ENCODE peak calls at places on chromosomes 12 and 14, in five cellular contexts. E is activated CD8-positive, alpha-beta memory T cell treated with anti-CD3 and anti-CD28 coated beads, Interleukin-2, amount 10 ng/mL, durations not matched to agents 7 days and 5 days; K is naive thymus-derived CD4-positive, alpha-beta T cell; V is CD4-positive, alpha-beta T cell; L is Right ventricle myocardium inferior. U is an unnamed sample.

GRCh38 chr14:75307700-75308379 is 29.2 kb downstream of the FOS start:
- ATAC-seq in E (peak), K (peak), V (peak), L (peak), U (peak)

GRCh38 chr14:32428149-32428548 is 99.1 kb downstream of the AKAP6 start:
- ATAC-seq in E (no peak), K (no peak), V (no peak), L (peak), U (no peak)

GRCh38 chr12:49279706-49280159 is 14.9 kb downstream of the TUBA1C start:
- ATAC-seq in E (no peak), K (no peak), V (no peak), L (no peak), U (no peak)

GRCh38 chr14:74848768-74849167 is 27.2 kb downstream of the PROX2 start:
- ATAC-seq in E (no peak), K (no peak), V (no peak), L (no peak), U (no peak)

GRCh38 chr14:97178781-97179180 is 381.6 kb downstream of the VRK1 start:
- ATAC-seq in E (peak), K (no peak), V (no peak), L (no peak), U (peak)

GRCh38 chr14:73255693-73256225 is 18.5 kb downstream of the PAPLN start:
- ATAC-seq in E (peak), K (no peak), V (no peak), L (no peak), U (no peak)

GRCh38 chr12:18355429-18355828 is 94.1 kb downstream of the PIK3C2G start:
- ATAC-seq in E (no peak), K (no peak), V (no peak), L (no peak), U (no peak)

GRCh38 chr12:58358369-58358768 is 417.0 kb downstream of the ATP23 start:
- ATAC-seq in E (no peak), K (no peak), V (no peak), L (no peak), U (no peak)

GRCh38 chr14:53605562-53605961 is 351.1 kb downstream of the BMP4 start:
- ATAC-seq in E (no peak), K (no peak), V (no peak), L (no peak), U (no peak)

GRCh38 chr14:64213853-64214570 is 80.2 kb downstream of the ESR2 start:
- ATAC-seq in E (no peak), K (no peak), V (no peak), L (no peak), U (no peak)

GRCh38 chr12:42496886-42497285 is 92.7 kb downstream of the PRICKLE1 start:
- ATAC-seq in E (no peak), K (no peak), V (no peak), L (no peak), U (no peak)

GRCh38 chr14:47585447-47585846 is 90.0 kb downstream of the MDGA2 start:
- ATAC-seq in E (no peak), K (no peak), V (no peak), L (no peak), U (no peak)

GRCh38 chr14:49959822-49960408 is 67.0 kb downstream of the ARF6 start:
- ATAC-seq in E (no peak), K (peak), V (peak), L (no peak), U (no peak)

GRCh38 chr14:64114166-64114565 is 180.0 kb downstream of the ESR2 start:
- ATAC-seq in E (no peak), K (no peak), V (no peak), L (no peak), U (no peak)

GRCh38 chr14:99759546-99759925 is 33.7 kb upstream of the EML1 start:
- ATAC-seq in E (no peak), K (no peak), V (no peak), L (peak), U (no peak)

GRCh38 chr14:62428429-62429203 is 616.6 kb downstream of the KCNH5 start:
- ATAC-seq in E (no peak), K (no peak), V (no peak), L (no peak), U (no peak)

GRCh38 chr14:29671034-29671433 is 256.6 kb downstream of the PRKD1 start:
- ATAC-seq in E (no peak), K (no peak), V (no peak), L (no peak), U (no peak)

GRCh38 chr12:65800928-65801327 is 23.4 kb upstream of the HMGA2 start:
- ATAC-seq in E (no peak), K (no peak), V (no peak), L (no peak), U (no peak)

GRCh38 chr14:100031506-100032281 is 33.5 kb upstream of the EVL start:
- ATAC-seq in E (no peak), K (no peak), V (no peak), L (peak), U (no peak)

GRCh38 chr12:31756977-31757420 is 28.2 kb upstream of the AMN1 start:
- ATAC-seq in E (no peak), K (peak), V (no peak), L (no peak), U (no peak)

GRCh38 chr14:104462651-104463630 is 116.6 kb upstream of the C14orf180 start:
- ATAC-seq in E (no peak), K (no peak), V (no peak), L (no peak), U (no peak)

GRCh38 chr12:34205401-34205800 is 183.1 kb downstream of the ALG10 start:
- ATAC-seq in E (no peak), K (no peak), V (no peak), L (no peak), U (no peak)

GRCh38 chr12:115872919-115873357 is 404.6 kb downstream of the MED13L start:
- ATAC-seq in E (no peak), K (no peak), V (no peak), L (no peak), U (no peak)

GRCh38 chr14:48333221-48333910 is 658.0 kb upstream of the MDGA2 start:
- ATAC-seq in E (no peak), K (no peak), V (no peak), L (no peak), U (no peak)

GRCh38 chr12:53115112-53115890 is 12.0 kb downstream of the SOAT2 start:
- ATAC-seq in E (no peak), K (no peak), V (no peak), L (no peak), U (no peak)

GRCh38 chr12:120292411-120292660 is 633 bp upstream of the RNU4-2 start:
- ATAC-seq in E (peak), K (peak), V (no peak), L (no peak), U (peak)